ENCODE peak calls at places on chromosomes 12 and 14, in ten cellular contexts. N is NB4, C is upper lobe of left lung, J is heart left ventricle, A is spleen, O is IMR-90, G is endothelial cell of umbilical vein, F is gastrocnemius medialis, V is Peyer's patch, E is sigmoid colon. R is an unnamed sample.

GRCh38 chr14:101198398-101199027 is 295.0 kb upstream of the RTL1 start:
- DNase-seq in A (peak), V (no peak), J (no peak), E (peak), F (no peak), N (no peak), O (no peak), C (peak), G (no peak), R (no peak)

GRCh38 chr14:72996916-72997315 is 30.0 kb downstream of the ZFYVE1 start:
- DNase-seq in O (no peak), A (no peak), N (no peak), G (no peak), F (no peak), V (no peak), J (no peak), E (no peak), C (no peak), R (no peak)

GRCh38 chr12:67885370-67886169 is 103.7 kb upstream of the IFNG-AS1 start:
- DNase-seq in V (no peak), F (no peak), C (no peak), O (no peak), J (peak), N (no peak), G (no peak), E (peak), A (no peak), R (no peak)

GRCh38 chr12:24069532-24070395 is 120.3 kb upstream of the SOX5 start:
- DNase-seq in A (no peak), C (no peak), E (no peak), O (peak), G (no peak), N (no peak), J (no peak), V (no peak), F (no peak), R (peak)

GRCh38 chr14:72472845-72473244 is 421.1 kb downstream of the DPF3 start:
- DNase-seq in E (no peak), A (no peak), N (peak), F (no peak), C (no peak), J (no peak), O (peak), V (no peak), G (no peak), R (no peak)

GRCh38 chr12:85182699-85183098 is 97.3 kb upstream of the ALX1 start:
- DNase-seq in F (no peak), C (no peak), E (no peak), V (no peak), J (no peak), A (no peak), N (no peak), G (no peak), O (no peak), R (no peak)

GRCh38 chr14:98592611-98593170 is 679.3 kb downstream of the BCL11B start:
- DNase-seq in J (no peak), C (peak), E (no peak), N (no peak), F (no peak), A (no peak), G (no peak), O (no peak), V (no peak), R (no peak)

GRCh38 chr12:3713483-3713882 is 39.4 kb downstream of the CRACR2A start:
- DNase-seq in A (no peak), N (no peak), G (no peak), J (no peak), V (no peak), O (no peak), F (no peak), E (no peak), C (no peak), R (no peak)

GRCh38 chr14:93857081-93857480 is 68.8 kb upstream of the PRIMA1 start:
- DNase-seq in N (no peak), F (no peak), G (no peak), A (no peak), C (no peak), V (no peak), O (no peak), E (no peak), J (no peak), R (no peak)

GRCh38 chr12:59452259-59452658 is 143.6 kb upstream of the SLC16A7 start:
- DNase-seq in J (no peak), A (no peak), E (no peak), F (no peak), O (peak), V (no peak), G (peak), C (no peak), N (no peak), R (no peak)

GRCh38 chr14:54350196-54350595 is 46.6 kb upstream of the CDKN3 start:
- DNase-seq in E (no peak), N (no peak), F (no peak), V (no peak), G (no peak), O (peak), J (no peak), C (no peak), A (no peak), R (no peak)

GRCh38 chr14:64234877-64235651 is 59.1 kb downstream of the ESR2 start:
- DNase-seq in V (no peak), C (no peak), J (no peak), A (no peak), G (no peak), N (no peak), E (no peak), F (peak), O (peak), R (peak)

GRCh38 chr12:124082012-124082411 is 109.0 kb downstream of the ZNF664 start:
- DNase-seq in G (no peak), E (no peak), N (no peak), C (no peak), O (no peak), V (no peak), J (no peak), F (no peak), A (no peak), R (no peak)

GRCh38 chr12:125208942-125209341 is 143.7 kb downstream of the AACS start:
- DNase-seq in F (no peak), J (no peak), C (no peak), A (no peak), E (no peak), N (no peak), V (no peak), G (no peak), O (no peak), R (no peak)

GRCh38 chr14:61188936-61189808 is 92.0 kb downstream of the TMEM30B start:
- DNase-seq in J (peak), N (peak), G (peak), F (peak), A (no peak), V (no peak), C (peak), O (peak), E (peak), R (peak)

GRCh38 chr14:55926007-55926406 is 192.2 kb upstream of the PELI2 start:
- DNase-seq in E (no peak), N (no peak), J (no peak), O (no peak), G (no peak), C (no peak), V (no peak), F (no peak), A (no peak), R (no peak)

GRCh38 chr12:71900091-71900490 is 38.6 kb upstream of the TPH2 start:
- DNase-seq in O (peak), N (peak), V (no peak), C (no peak), E (no peak), J (no peak), G (peak), F (no peak), A (no peak), R (no peak)

GRCh38 chr12:1606021-1606622 is 11.7 kb upstream of the FBXL14 start:
- DNase-seq in E (peak), V (peak), N (peak), C (peak), A (peak), O (peak), G (peak), F (peak), J (peak), R (peak)
- TF ChIP-seq POLR2A in E (peak), V (peak), N (no peak), C (peak), A (no peak), O (no peak), G (no peak), F (no peak), J (no peak), R (peak)

GRCh38 chr12:112528521-112528920 is 109.8 kb downstream of the PTPN11 start:
- DNase-seq in A (no peak), N (no peak), O (no peak), E (no peak), G (no peak), V (no peak), F (no peak), C (no peak), J (no peak), R (no peak)
- H3K4me3 ChIP-seq in A (no peak), N (no peak), O (no peak), E (no peak), G (no peak), V (no peak), F (no peak), C (no peak), J (no peak), R (no peak)

GRCh38 chr12:1593232-1594044 is 943 bp downstream of the FBXL14 start:
- DNase-seq in E (peak), N (peak), C (peak), O (no peak), G (peak), A (peak), J (no peak), V (peak), F (peak), R (peak)
- TF ChIP-seq POLR2A in E (no peak), N (no peak), C (no peak), O (no peak), G (no peak), A (no peak), J (no peak), V (no peak), F (no peak), R (no peak)

GRCh38 chr12:114678718-114679117 is 5.3 kb downstream of the TBX3 start:
- DNase-seq in N (no peak), C (no peak), O (no peak), V (no peak), F (no peak), A (no peak), G (no peak), J (no peak), E (no peak), R (no peak)

GRCh38 chr12:114678028-114678427 is 5.9 kb downstream of the TBX3 start:
- DNase-seq in E (no peak), C (no peak), N (no peak), F (no peak), J (no peak), V (no peak), G (no peak), O (no peak), A (no peak), R (no peak)

GRCh38 chr12:114674201-114675047 is 9.6 kb downstream of the TBX3 start:
- DNase-seq in F (no peak), C (peak), E (no peak), J (no peak), N (no peak), G (no peak), A (no peak), V (peak), O (peak), R (no peak)

GRCh38 chr12:114673169-114673833 is 10.7 kb downstream of the TBX3 start:
- DNase-seq in F (peak), C (no peak), N (no peak), A (no peak), G (no peak), E (peak), J (no peak), O (peak), V (peak), R (no peak)

GRCh38 chr12:114676142-114676741 is 7.7 kb downstream of the TBX3 start:
- DNase-seq in C (no peak), A (no peak), N (no peak), E (no peak), V (peak), J (no peak), F (no peak), O (no peak), G (no peak), R (no peak)
- H3K4me3 ChIP-seq in C (peak), A (no peak), N (no peak), E (no peak), V (no peak), J (no peak), F (no peak), O (peak), G (no peak), R (no peak)

GRCh38 chr12:62332598-62332997 is 72.4 kb downstream of the USP15 start:
- DNase-seq in A (no peak), N (no peak), C (no peak), G (no peak), O (peak), E (no peak), V (no peak), F (no peak), J (no peak), R (no peak)
- TF ChIP-seq POLR2A in A (no peak), N (no peak), C (no peak), G (no peak), O (no peak), E (no peak), V (no peak), F (no peak), J (no peak), R (no peak)

DNA sequence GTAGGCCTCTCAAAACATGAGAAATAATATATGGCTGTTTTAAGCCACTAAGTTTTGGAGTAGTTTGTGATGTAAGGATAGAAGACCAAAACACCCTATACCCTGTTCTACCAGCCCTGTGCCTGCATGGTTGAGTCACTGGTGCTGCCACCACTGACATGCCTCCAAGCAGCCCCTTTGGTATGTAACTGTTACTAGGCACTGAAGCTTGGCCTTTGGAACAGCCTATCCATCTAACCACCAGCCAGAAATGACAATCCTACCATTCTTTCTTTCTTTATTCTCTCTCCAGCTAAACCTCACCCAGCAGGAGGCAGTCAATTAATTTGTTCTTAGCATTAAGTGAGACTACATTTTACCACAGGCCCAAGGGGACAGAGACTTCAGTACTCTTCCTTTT is 240.3 kb downstream of the MSRB3 start:
- DNase-seq in A (no peak), G (no peak), N (no peak), O (no peak), F (no peak), V (no peak), E (no peak), C (no peak), J (no peak), R (no peak)
- H3K4me3 ChIP-seq in A (no peak), G (no peak), N (no peak), O (no peak), F (no peak), V (no peak), E (no peak), C (no peak), J (no peak), R (no peak)

GRCh38 chr12:14567311-14568195 is at the start of gene PLBD1:
- DNase-seq in G (peak), V (peak), A (peak), O (no peak), J (peak), E (peak), N (no peak), F (peak), C (peak), R (peak)
- TF ChIP-seq POLR2A in G (no peak), V (peak), A (no peak), O (no peak), J (no peak), E (no peak), N (no peak), F (peak), C (no peak), R (peak)

GRCh38 chr14:77250927-77251326 is 20.1 kb downstream of the NGB start:
- DNase-seq in C (no peak), E (no peak), O (no peak), J (no peak), G (no peak), N (no peak), F (no peak), A (no peak), V (no peak), R (no peak)
- H3K4me3 ChIP-seq in C (no peak), E (no peak), O (no peak), J (no peak), G (no peak), N (no peak), F (no peak), A (no peak), V (no peak), R (no peak)

DNA sequence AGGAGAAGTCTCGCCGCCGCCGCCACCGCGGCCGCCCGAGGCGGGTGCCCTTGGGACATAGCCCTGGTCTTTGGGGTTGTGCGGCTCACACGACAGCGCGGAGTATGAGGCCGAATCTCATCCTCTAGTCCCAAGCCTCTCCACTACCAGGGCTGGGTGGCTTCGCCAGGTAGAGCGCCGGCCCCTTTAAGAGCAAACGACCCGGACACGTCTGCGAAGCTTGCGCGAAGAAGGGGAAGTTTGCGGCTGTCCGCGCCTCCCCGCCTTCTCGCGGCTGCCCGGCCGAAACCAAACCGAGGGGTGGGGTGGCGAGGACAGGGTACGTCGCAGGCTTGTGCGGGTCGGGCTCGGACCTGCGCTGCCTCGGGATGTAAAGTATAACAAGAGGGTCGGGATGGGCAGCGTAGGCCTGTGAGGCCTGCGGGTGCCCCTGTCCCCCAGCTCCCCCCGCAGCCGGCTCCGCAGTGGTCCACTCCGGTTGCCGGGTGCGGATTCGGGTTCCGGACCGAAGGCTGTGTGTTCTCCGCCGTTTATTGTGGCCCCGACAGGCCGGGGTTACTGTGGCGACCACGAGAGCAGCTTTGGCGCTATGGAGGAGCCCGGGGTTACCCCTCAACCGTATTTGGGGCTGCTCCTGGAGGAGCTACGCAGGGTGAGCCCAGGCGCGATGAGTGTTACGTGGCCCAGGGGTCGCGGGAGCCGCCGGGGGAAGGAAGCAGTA is 33.3 kb downstream of the MIA2 start:
- DNase-seq in E (peak), A (peak), F (peak), V (peak), C (peak), N (peak), O (peak), J (peak), G (peak), R (peak)
- TF ChIP-seq POLR2A in E (peak), A (no peak), F (peak), V (peak), C (peak), N (peak), O (peak), J (no peak), G (peak), R (peak)

R was measured in right lobe of liver.